ENCODE peak calls at places on chromosomes 1 and 21, in nine cellular contexts. K, J, D, G, T, U, X, N and O are unnamed samples.

GRCh38 chr1:8083739-8084484 is 57.8 kb upstream of the ERRFI1 start:
- DNase-seq in T (no peak), K (no peak), D (no peak), J (no peak), G (no peak), N (no peak), X (no peak), U (no peak), O (no peak)

GRCh38 chr1:68331117-68331865 is 99.0 kb upstream of the WLS start:
- DNase-seq in N (no peak), T (no peak), U (no peak), X (no peak), D (no peak), K (no peak), G (peak), J (no peak), O (no peak)

GRCh38 chr1:198880397-198880796 is 241.6 kb downstream of the PTPRC start:
- DNase-seq in N (no peak), J (no peak), X (no peak), G (no peak), U (no peak), K (no peak), D (no peak), T (no peak), O (no peak)

GRCh38 chr1:241637604-241638003 is 2.6 kb downstream of the CHML start:
- DNase-seq in G (no peak), K (no peak), J (no peak), X (no peak), T (no peak), U (no peak), N (no peak), D (no peak), O (no peak)

GRCh38 chr1:229295745-229296144 is 24.8 kb downstream of the RAB4A start:
- DNase-seq in X (no peak), G (no peak), T (no peak), U (no peak), D (no peak), J (no peak), K (no peak), N (no peak), O (no peak)

GRCh38 chr1:4055677-4055967 is 155.6 kb upstream of the C1orf174 start:
- DNase-seq in X (no peak), J (no peak), K (no peak), N (no peak), D (no peak), G (no peak), U (no peak), T (peak), O (no peak)

GRCh38 chr1:184888505-184888904 is 85.8 kb downstream of the NIBAN1 start:
- DNase-seq in J (no peak), U (no peak), K (no peak), T (no peak), G (peak), X (no peak), D (no peak), N (no peak), O (no peak)

GRCh38 chr1:164716992-164717703 is 158.2 kb downstream of the PBX1 start:
- DNase-seq in D (no peak), U (no peak), K (no peak), J (no peak), N (no peak), X (no peak), G (no peak), T (no peak), O (no peak)

GRCh38 chr1:79079770-79080169 is 73.2 kb upstream of the ADGRL4 start:
- DNase-seq in K (no peak), G (no peak), D (no peak), N (peak), J (peak), T (no peak), X (no peak), U (no peak), O (peak)

GRCh38 chr1:92123868-92124267 is 43.7 kb downstream of the BTBD8 start:
- DNase-seq in N (no peak), T (no peak), D (no peak), K (no peak), U (no peak), G (no peak), X (no peak), J (no peak), O (no peak)

GRCh38 chr1:226548281-226549093 is at the start of gene STUM:
- DNase-seq in J (peak), N (no peak), K (peak), X (no peak), T (peak), U (no peak), G (peak), D (peak), O (no peak)

GRCh38 chr1:83860506-83861221 is 138.3 kb downstream of the TTLL7 start:
- DNase-seq in X (peak), N (peak), T (peak), J (peak), K (peak), D (peak), U (peak), G (peak), O (peak)

GRCh38 chr1:89545264-89546038 is 20.8 kb downstream of the LRRC8B start:
- DNase-seq in X (no peak), U (no peak), D (no peak), N (no peak), T (no peak), J (no peak), K (no peak), G (no peak), O (no peak)

GRCh38 chr1:22557341-22557950 is 5.8 kb upstream of the EPHA8 start:
- DNase-seq in T (no peak), J (no peak), X (no peak), K (peak), U (no peak), G (no peak), D (no peak), N (no peak), O (no peak)

GRCh38 chr1:36531833-36532232 is 49.1 kb upstream of the CSF3R start:
- DNase-seq in D (no peak), T (no peak), N (no peak), K (no peak), J (no peak), G (no peak), X (no peak), U (no peak), O (no peak)

GRCh38 chr21:45740491-45741357 is 97.2 kb downstream of the PCBP3 start:
- DNase-seq in N (no peak), T (peak), X (no peak), K (no peak), U (no peak), G (no peak), D (no peak), J (no peak), O (no peak)

GRCh38 chr21:25791321-25791720 is 56.5 kb downstream of the GABPA start:
- DNase-seq in X (no peak), G (no peak), J (no peak), U (no peak), D (no peak), N (no peak), T (no peak), K (no peak), O (no peak)

GRCh38 chr1:213326666-213327317 is 275.8 kb downstream of the RPS6KC1 start:
- DNase-seq in G (no peak), J (no peak), X (no peak), N (no peak), D (no peak), T (no peak), U (no peak), K (no peak), O (no peak)

GRCh38 chr1:1208713-1209433 is 2.5 kb upstream of the TNFRSF18 start:
- DNase-seq in N (no peak), G (no peak), X (no peak), T (peak), D (peak), J (peak), U (no peak), K (no peak), O (no peak)

GRCh38 chr1:9361630-9362256 is 69.0 kb downstream of the SPSB1 start:
- DNase-seq in D (no peak), J (no peak), N (no peak), U (no peak), T (no peak), K (no peak), X (no peak), G (no peak), O (no peak)

GRCh38 chr1:59520194-59520593 is 223.3 kb downstream of the FGGY start:
- DNase-seq in J (no peak), T (no peak), U (no peak), K (no peak), D (no peak), X (no peak), G (no peak), N (no peak), O (no peak)

GRCh38 chr1:243991650-243992049 is 59.4 kb upstream of the ZBTB18 start:
- DNase-seq in G (no peak), T (no peak), U (no peak), X (no peak), J (no peak), N (no peak), K (no peak), D (no peak), O (no peak)

GRCh38 chr1:12604114-12604874 is 13.7 kb downstream of the DHRS3 start:
- DNase-seq in X (no peak), J (no peak), T (peak), D (peak), U (peak), K (peak), N (no peak), G (peak), O (no peak)

GRCh38 chr21:45255381-45256020 is 32.2 kb downstream of the POFUT2 start:
- DNase-seq in N (no peak), X (no peak), K (peak), G (peak), T (peak), U (no peak), D (no peak), J (no peak), O (no peak)

GRCh38 chr1:6962390-6962955 is 177.2 kb downstream of the CAMTA1 start:
- DNase-seq in N (no peak), K (no peak), T (peak), G (peak), J (peak), X (peak), U (no peak), D (peak), O (peak)

GRCh38 chr1:58884706-58885661 is 101.1 kb upstream of the JUN start:
- DNase-seq in G (peak), J (no peak), D (peak), X (no peak), K (peak), U (no peak), N (no peak), T (no peak), O (no peak)

GRCh38 chr1:209199822-209200221 is 383.7 kb upstream of the CAMK1G start:
- DNase-seq in T (peak), X (no peak), D (no peak), J (peak), G (peak), K (no peak), N (peak), U (no peak), O (no peak)

GRCh38 chr1:19737413-19737812 is 62.3 kb downstream of the TMCO4 start:
- DNase-seq in J (no peak), U (no peak), X (no peak), D (no peak), N (no peak), K (no peak), T (no peak), G (peak), O (no peak)

GRCh38 chr1:5424802-5425201 is 567.4 kb downstream of the NPHP4 start:
- DNase-seq in T (peak), X (no peak), N (peak), J (no peak), G (no peak), U (no peak), K (no peak), D (no peak), O (no peak)

GRCh38 chr1:67970088-67970487 is 80.3 kb downstream of the DIRAS3 start:
- DNase-seq in T (no peak), N (no peak), U (no peak), D (no peak), G (peak), J (no peak), X (no peak), K (no peak), O (no peak)